ENCODE peak calls at places on chromosome 4, in seven cellular contexts. K is AG20443; N is COR-L47; C is frontal cortex; A is head of caudate nucleus; Z is neural crest cell; S is activated CD8-positive, alpha-beta memory T cell treated with anti-CD3 and anti-CD28 coated beads, Interleukin-2, amount 50 U/mL, for 48 hours. O is an unnamed sample.
A peak's percentile ranks its signal among the peaks of the same experiment; 100 is the strongest.

GRCh38 chr4:20764353-20764752 is 64.1 kb downstream of the PACRGL start:
- DNase-seq in K (no peak), N (no peak), C (no peak), A (no peak), Z (no peak), S (no peak), O (no peak)

GRCh38 chr4:13891544-13891939 is 264.0 kb upstream of the BOD1L1 start:
- DNase-seq in K (peak; percentile 27), N (no peak), C (no peak), A (no peak), Z (no peak), S (no peak), O (no peak)

GRCh38 chr4:94399721-94400120 is 52.0 kb upstream of the PDLIM5 start:
- DNase-seq in K (no peak), N (no peak), C (no peak), A (no peak), Z (no peak), S (no peak), O (no peak)

GRCh38 chr4:26183017-26183416 is 137.8 kb upstream of the RBPJ start:
- DNase-seq in K (no peak), N (no peak), C (no peak), A (no peak), Z (no peak), S (no peak), O (no peak)

GRCh38 chr4:15868065-15868464 is 70.5 kb downstream of the FGFBP1 start:
- DNase-seq in K (no peak), N (no peak), C (no peak), A (no peak), Z (no peak), S (no peak), O (no peak)

GRCh38 chr4:39305902-39306677 is 60.1 kb downstream of the RFC1 start:
- DNase-seq in K (no peak), N (no peak), C (no peak), A (no peak), Z (no peak), S (no peak), O (no peak)

GRCh38 chr4:84790769-84791565 is 175.5 kb downstream of the WDFY3 start:
- DNase-seq in K (no peak), N (no peak), C (no peak), A (no peak), Z (no peak), S (no peak), O (no peak)

GRCh38 chr4:93710101-93710846 is 118.3 kb upstream of the ATOH1 start:
- DNase-seq in K (no peak), N (peak; percentile 3), C (no peak), A (peak; percentile 52), Z (no peak), S (no peak), O (no peak)

GRCh38 chr4:169314906-169315305 is 44.1 kb upstream of the SH3RF1 start:
- DNase-seq in K (peak; percentile 24), N (peak; percentile 79), C (peak; percentile 18), A (peak; percentile 84), Z (no peak), S (no peak), O (no peak)

GRCh38 chr4:155319506-155319905 is 57.3 kb downstream of the MAP9 start:
- DNase-seq in K (no peak), N (no peak), C (no peak), A (no peak), Z (no peak), S (no peak), O (no peak)